ENCODE peak calls at places on chromosomes 3 and 15, in eight cellular contexts. O is upper lobe of right lung, Z is hepatocyte, K is psoas muscle, V is gastrocnemius medialis, G is cardiac muscle cell, C is testis, Y is heart right ventricle. F is an unnamed sample.

GRCh38 chr3:43747641-43748040 is 56.9 kb downstream of the ABHD5 start:
- DNase-seq in O (no peak), Z (no peak), K (no peak), V (no peak), G (no peak), C (no peak), Y (no peak), F (no peak)

GRCh38 chr3:76097588-76097975 is 312.2 kb upstream of the ZNF717 start:
- DNase-seq in O (no peak), Z (no peak), K (no peak), V (no peak), G (no peak), C (no peak), Y (no peak), F (no peak)

GRCh38 chr15:55279746-55280351 is 9.8 kb downstream of the RAB27A start:
- DNase-seq in O (no peak), Z (peak; percentile 61), K (no peak), V (no peak), G (no peak), C (no peak), Y (no peak), F (peak; percentile 83)

GRCh38 chr3:60594025-60594424 is 657.2 kb downstream of the FHIT start:
- DNase-seq in O (peak; percentile 76), Z (peak; percentile 62), K (peak; percentile 80), V (peak; percentile 60), G (peak; percentile 31), C (peak; percentile 77), Y (peak; percentile 62), F (peak; percentile 50)

GRCh38 chr15:68413363-68414255 is 18.4 kb downstream of the ITGA11 start:
- DNase-seq in O (no peak), Z (no peak), K (peak; percentile 71), V (peak; percentile 44), G (no peak), C (peak; percentile 23), Y (peak; percentile 34), F (peak; percentile 40)

GRCh38 chr3:123667784-123668183 is 82.9 kb upstream of the HACD2 start:
- DNase-seq in O (no peak), Z (no peak), K (no peak), V (no peak), G (no peak), C (no peak), Y (no peak), F (no peak)

GRCh38 chr15:70964686-70965085 is 72.1 kb downstream of the LRRC49 start:
- DNase-seq in O (no peak), Z (no peak), K (no peak), V (no peak), G (no peak), C (no peak), Y (no peak), F (no peak)

GRCh38 chr15:48244923-48245322 is 38.8 kb downstream of the SLC12A1 start:
- DNase-seq in O (no peak), Z (no peak), K (no peak), V (no peak), G (no peak), C (no peak), Y (no peak), F (no peak)

GRCh38 chr15:37015476-37015875 is 84.9 kb downstream of the MEIS2 start:
- DNase-seq in O (no peak), Z (no peak), K (no peak), V (no peak), G (no peak), C (no peak), Y (no peak), F (no peak)

GRCh38 chr15:80162059-80162554 is 9.3 kb downstream of the FAH start:
- DNase-seq in O (no peak), Z (no peak), K (no peak), V (no peak), G (no peak), C (no peak), Y (no peak), F (no peak)

GRCh38 chr15:90174140-90174891 is 26.8 kb upstream of the SEMA4B start:
- DNase-seq in O (peak; percentile 89), Z (peak; percentile 83), K (peak; percentile 88), V (peak; percentile 67), G (peak; percentile 20), C (peak; percentile 97), Y (peak; percentile 89), F (peak; percentile 68)

GRCh38 chr3:136664771-136665170 is 87.4 kb downstream of the STAG1 start:
- DNase-seq in O (no peak), Z (no peak), K (no peak), V (no peak), G (no peak), C (no peak), Y (no peak), F (no peak)

GRCh38 chr15:70792171-70792573 is 28.8 kb upstream of the UACA start:
- DNase-seq in O (no peak), Z (no peak), K (no peak), V (no peak), G (no peak), C (no peak), Y (no peak), F (no peak)

GRCh38 chr3:178960918-178961317 is 110.7 kb downstream of the ZMAT3 start:
- DNase-seq in O (no peak), Z (no peak), K (no peak), V (no peak), G (no peak), C (no peak), Y (no peak), F (no peak)

GRCh38 chr3:113058188-113058587 is 67.4 kb downstream of the GTPBP8 start:
- DNase-seq in O (no peak), Z (no peak), K (no peak), V (no peak), G (no peak), C (no peak), Y (no peak), F (no peak)

GRCh38 chr3:13600950-13601691 is 52.2 kb downstream of the FBLN2 start:
- DNase-seq in O (no peak), Z (peak; percentile 76), K (no peak), V (no peak), G (peak; percentile 27), C (peak; percentile 59), Y (no peak), F (no peak)

GRCh38 chr3:47634996-47635395 is 56.3 kb upstream of the CSPG5 start:
- DNase-seq in O (no peak), Z (no peak), K (no peak), V (no peak), G (no peak), C (no peak), Y (no peak), F (no peak)

GRCh38 chr3:66603161-66603611 is 102.4 kb upstream of the LRIG1 start:
- DNase-seq in O (no peak), Z (no peak), K (no peak), V (no peak), G (no peak), C (no peak), Y (no peak), F (no peak)

GRCh38 chr3:101138817-101139216 is 145.6 kb upstream of the ABI3BP start:
- DNase-seq in O (no peak), Z (no peak), K (no peak), V (no peak), G (no peak), C (no peak), Y (no peak), F (no peak)

GRCh38 chr15:23877502-23878412 is 190.7 kb upstream of the NDN start:
- DNase-seq in O (peak; percentile 76), Z (peak; percentile 84), K (peak; percentile 61), V (no peak), G (peak; percentile 81), C (peak; percentile 86), Y (peak; percentile 31), F (no peak)

DNA sequence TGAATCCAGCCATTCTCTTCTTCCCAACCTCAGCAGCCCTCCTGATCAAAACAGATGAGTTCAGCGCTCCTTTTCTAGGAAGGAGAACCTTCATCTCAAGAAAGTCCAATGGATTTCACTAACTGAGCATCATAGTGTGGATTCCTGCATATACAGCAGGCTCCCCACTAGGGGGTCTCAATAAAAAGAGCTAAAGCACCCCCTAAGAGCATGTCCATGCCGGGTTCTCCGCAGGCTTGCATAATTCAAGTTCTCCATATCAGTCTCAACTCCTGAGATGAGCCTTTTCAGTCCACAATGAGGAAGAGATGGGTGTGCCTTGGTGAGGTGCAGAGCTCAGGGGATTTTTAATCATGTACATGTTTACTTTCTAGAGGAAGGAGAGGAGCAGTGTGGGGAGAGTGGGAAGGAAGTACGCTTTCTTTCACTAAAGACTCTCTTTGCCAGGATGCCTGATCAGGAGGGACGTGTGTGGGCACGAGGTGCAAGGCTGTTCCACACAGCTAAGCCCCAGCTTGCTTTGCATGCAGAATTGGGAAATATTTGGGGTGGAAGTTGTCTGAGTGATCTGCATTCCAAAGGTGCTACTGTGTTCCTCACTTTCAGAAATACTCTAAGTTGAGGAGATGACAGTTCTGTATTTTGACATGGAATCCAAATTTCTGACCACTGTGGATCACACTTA is 563.5 kb downstream of the OCA2 start:
- DNase-seq in O (no peak), Z (no peak), K (no peak), V (no peak), G (no peak), C (no peak), Y (no peak), F (no peak)
- H3K9me3 ChIP-seq in O (no peaks in the 10 kb centered on the region), Z (no peaks in the 10 kb centered on the region), K (no peaks in the 10 kb centered on the region), V (no peaks in the 10 kb centered on the region), G (no peaks in the 10 kb centered on the region), C (no peaks in the 10 kb centered on the region), Y (peaks cover 9% of the 10 kb centered on the region), F (no peaks in the 10 kb centered on the region)

GRCh38 chr3:16124636-16125035 is 49.8 kb upstream of the GALNT15 start:
- DNase-seq in O (no peak), Z (no peak), K (no peak), V (no peak), G (no peak), C (no peak), Y (no peak), F (no peak)
- H3K27ac ChIP-seq in O (no peak overlapping the region), Z (no peak overlapping the region), K (no peak overlapping the region), V (no peak overlapping the region), G (no peak overlapping the region), C (no peak overlapping the region), Y (no peak overlapping the region), F (no peak overlapping the region)

GRCh38 chr15:83066034-83066760 is 855 bp downstream of the BTBD1 start:
- DNase-seq in O (no peak), Z (no peak), K (peak; percentile 58), V (no peak), G (no peak), C (peak; percentile 36), Y (no peak), F (peak; percentile 25)

GRCh38 chr15:83068054-83068453 is 1.0 kb upstream of the BTBD1 start:
- DNase-seq in O (no peak), Z (no peak), K (no peak), V (no peak), G (no peak), C (no peak), Y (no peak), F (no peak)

GRCh38 chr15:83066761-83067637 is at the start of gene BTBD1:
- DNase-seq in O (peak; percentile 97), Z (peak; percentile 97), K (peak; percentile 96), V (peak; percentile 93), G (peak; percentile 91), C (peak; percentile 94), Y (peak; percentile 95), F (peak; percentile 94)

GRCh38 chr15:83065431-83065830 is 1.6 kb downstream of the BTBD1 start:
- DNase-seq in O (no peak), Z (no peak), K (no peak), V (no peak), G (no peak), C (no peak), Y (no peak), F (no peak)

GRCh38 chr15:83067638-83067962 is 548 bp upstream of the BTBD1 start:
- DNase-seq in O (no peak), Z (no peak), K (no peak), V (no peak), G (no peak), C (no peak), Y (no peak), F (no peak)
- H3K4me3 ChIP-seq in O (peak overlapping the region; percentile 97), Z (peak overlapping the region; percentile 19), K (peak overlapping the region; percentile 97), V (peak overlapping the region; percentile 84), G (peak overlapping the region; percentile 84), C (peak overlapping the region; percentile 97), Y (peak overlapping the region; percentile 92), F (peak overlapping the region; percentile 98)

GRCh38 chr15:27134481-27134880 is 163.5 kb downstream of the GABRG3 start:
- DNase-seq in O (no peak), Z (no peak), K (no peak), V (no peak), G (no peak), C (no peak), Y (no peak), F (no peak)
- H3K9me3 ChIP-seq in O (no peaks in the 10 kb centered on the region), Z (no peaks in the 10 kb centered on the region), K (peaks cover 6% of the 10 kb centered on the region), V (no peaks in the 10 kb centered on the region), G (no peaks in the 10 kb centered on the region), C (no peaks in the 10 kb centered on the region), Y (no peaks in the 10 kb centered on the region), F (no peaks in the 10 kb centered on the region)

F was measured in Peyer's patch.